ENCODE peak calls at places on chromosomes 5 and 9, in eight cellular contexts. One of them, this sample, is unnamed.

GRCh38 chr5:43648499-43649124 is 45.6 kb downstream of the NNT start:
- DNase-seq in DMS 273 treated with DMSO at 0.1 percent for 48 hours: no peak
- DNase-seq in T-cell: no peak
- DNase-seq in tibial nerve: peak
- DNase-seq in stimulated activated CD8-positive, alpha-beta memory T cell treated with anti-CD3 and anti-CD28 coated beads, Interleukin-4, amount 100 ng/mL, for 48 hours: no peak
- DNase-seq in activated T-cell treated with anti-CD3 and anti-CD28 coated beads for 1 hour: no peak
- DNase-seq in stimulated activated CD4-positive, alpha-beta T cell treated with anti-CD3 and anti-CD28 coated beads, Interleukin-1b, Interleukin-23, amount 100 ng/mL, for 1 hour: no peak
- DNase-seq in fibroblast of the conjunctiva: peak
- DNase-seq in this sample: no peak

GRCh38 chr5:56481998-56482698 is 249.0 kb upstream of the ANKRD55 start:
- DNase-seq in T-cell: no peak
- DNase-seq in tibial nerve: no peak
- DNase-seq in activated T-cell treated with anti-CD3 and anti-CD28 coated beads for 1 hour: no peak
- DNase-seq in stimulated activated CD4-positive, alpha-beta T cell treated with anti-CD3 and anti-CD28 coated beads, Interleukin-1b, Interleukin-23, amount 100 ng/mL, for 1 hour: no peak
- DNase-seq in fibroblast of the conjunctiva: no peak
- DNase-seq in DMS 273 treated with DMSO at 0.1 percent for 48 hours: no peak
- DNase-seq in stimulated activated CD8-positive, alpha-beta memory T cell treated with anti-CD3 and anti-CD28 coated beads, Interleukin-4, amount 100 ng/mL, for 48 hours: no peak
- DNase-seq in this sample: no peak

GRCh38 chr5:115543931-115544370 is 624 bp downstream of the FEM1C start:
- DNase-seq in stimulated activated CD8-positive, alpha-beta memory T cell treated with anti-CD3 and anti-CD28 coated beads, Interleukin-4, amount 100 ng/mL, for 48 hours: peak
- DNase-seq in activated T-cell treated with anti-CD3 and anti-CD28 coated beads for 1 hour: peak
- DNase-seq in tibial nerve: peak
- DNase-seq in T-cell: peak
- DNase-seq in stimulated activated CD4-positive, alpha-beta T cell treated with anti-CD3 and anti-CD28 coated beads, Interleukin-1b, Interleukin-23, amount 100 ng/mL, for 1 hour: peak
- DNase-seq in fibroblast of the conjunctiva: no peak
- DNase-seq in DMS 273 treated with DMSO at 0.1 percent for 48 hours: no peak
- DNase-seq in this sample: no peak

GRCh38 chr9:107390806-107391205 is 98.8 kb downstream of the KLF4 start:
- DNase-seq in stimulated activated CD8-positive, alpha-beta memory T cell treated with anti-CD3 and anti-CD28 coated beads, Interleukin-4, amount 100 ng/mL, for 48 hours: no peak
- DNase-seq in DMS 273 treated with DMSO at 0.1 percent for 48 hours: no peak
- DNase-seq in tibial nerve: no peak
- DNase-seq in activated T-cell treated with anti-CD3 and anti-CD28 coated beads for 1 hour: no peak
- DNase-seq in fibroblast of the conjunctiva: no peak
- DNase-seq in T-cell: no peak
- DNase-seq in stimulated activated CD4-positive, alpha-beta T cell treated with anti-CD3 and anti-CD28 coated beads, Interleukin-1b, Interleukin-23, amount 100 ng/mL, for 1 hour: no peak
- DNase-seq in this sample: no peak

GRCh38 chr9:104088416-104088815 is 5.7 kb upstream of the SMC2 start:
- DNase-seq in stimulated activated CD8-positive, alpha-beta memory T cell treated with anti-CD3 and anti-CD28 coated beads, Interleukin-4, amount 100 ng/mL, for 48 hours: no peak
- DNase-seq in DMS 273 treated with DMSO at 0.1 percent for 48 hours: no peak
- DNase-seq in fibroblast of the conjunctiva: peak
- DNase-seq in activated T-cell treated with anti-CD3 and anti-CD28 coated beads for 1 hour: no peak
- DNase-seq in stimulated activated CD4-positive, alpha-beta T cell treated with anti-CD3 and anti-CD28 coated beads, Interleukin-1b, Interleukin-23, amount 100 ng/mL, for 1 hour: no peak
- DNase-seq in tibial nerve: no peak
- DNase-seq in T-cell: no peak
- DNase-seq in this sample: no peak

GRCh38 chr5:13234-13633 is 78.7 kb upstream of the PLEKHG4B start:
- DNase-seq in stimulated activated CD8-positive, alpha-beta memory T cell treated with anti-CD3 and anti-CD28 coated beads, Interleukin-4, amount 100 ng/mL, for 48 hours: no peak
- DNase-seq in stimulated activated CD4-positive, alpha-beta T cell treated with anti-CD3 and anti-CD28 coated beads, Interleukin-1b, Interleukin-23, amount 100 ng/mL, for 1 hour: no peak
- DNase-seq in tibial nerve: no peak
- DNase-seq in T-cell: no peak
- DNase-seq in fibroblast of the conjunctiva: no peak
- DNase-seq in activated T-cell treated with anti-CD3 and anti-CD28 coated beads for 1 hour: no peak
- DNase-seq in DMS 273 treated with DMSO at 0.1 percent for 48 hours: no peak
- DNase-seq in this sample: no peak

GRCh38 chr9:123081824-123082223 is 48.4 kb downstream of the GPR21 start:
- DNase-seq in stimulated activated CD4-positive, alpha-beta T cell treated with anti-CD3 and anti-CD28 coated beads, Interleukin-1b, Interleukin-23, amount 100 ng/mL, for 1 hour: no peak
- DNase-seq in DMS 273 treated with DMSO at 0.1 percent for 48 hours: peak
- DNase-seq in stimulated activated CD8-positive, alpha-beta memory T cell treated with anti-CD3 and anti-CD28 coated beads, Interleukin-4, amount 100 ng/mL, for 48 hours: no peak
- DNase-seq in T-cell: no peak
- DNase-seq in tibial nerve: no peak
- DNase-seq in fibroblast of the conjunctiva: peak
- DNase-seq in activated T-cell treated with anti-CD3 and anti-CD28 coated beads for 1 hour: no peak
- DNase-seq in this sample: no peak

GRCh38 chr9:121888438-121888775 is 204.7 kb downstream of the TTLL11 start:
- DNase-seq in activated T-cell treated with anti-CD3 and anti-CD28 coated beads for 1 hour: no peak
- DNase-seq in stimulated activated CD4-positive, alpha-beta T cell treated with anti-CD3 and anti-CD28 coated beads, Interleukin-1b, Interleukin-23, amount 100 ng/mL, for 1 hour: no peak
- DNase-seq in fibroblast of the conjunctiva: peak
- DNase-seq in tibial nerve: no peak
- DNase-seq in T-cell: no peak
- DNase-seq in DMS 273 treated with DMSO at 0.1 percent for 48 hours: no peak
- DNase-seq in stimulated activated CD8-positive, alpha-beta memory T cell treated with anti-CD3 and anti-CD28 coated beads, Interleukin-4, amount 100 ng/mL, for 48 hours: no peak
- DNase-seq in this sample: no peak

GRCh38 chr9:1702701-1703100 is 312.4 kb upstream of the SMARCA2 start:
- DNase-seq in T-cell: no peak
- DNase-seq in stimulated activated CD8-positive, alpha-beta memory T cell treated with anti-CD3 and anti-CD28 coated beads, Interleukin-4, amount 100 ng/mL, for 48 hours: no peak
- DNase-seq in stimulated activated CD4-positive, alpha-beta T cell treated with anti-CD3 and anti-CD28 coated beads, Interleukin-1b, Interleukin-23, amount 100 ng/mL, for 1 hour: no peak
- DNase-seq in activated T-cell treated with anti-CD3 and anti-CD28 coated beads for 1 hour: no peak
- DNase-seq in DMS 273 treated with DMSO at 0.1 percent for 48 hours: no peak
- DNase-seq in fibroblast of the conjunctiva: no peak
- DNase-seq in tibial nerve: no peak
- DNase-seq in this sample: no peak

GRCh38 chr5:176647870-176648466 is 684 bp downstream of the TSPAN17 start:
- DNase-seq in fibroblast of the conjunctiva: no peak
- DNase-seq in T-cell: no peak
- DNase-seq in DMS 273 treated with DMSO at 0.1 percent for 48 hours: no peak
- DNase-seq in tibial nerve: peak
- DNase-seq in stimulated activated CD8-positive, alpha-beta memory T cell treated with anti-CD3 and anti-CD28 coated beads, Interleukin-4, amount 100 ng/mL, for 48 hours: no peak
- DNase-seq in stimulated activated CD4-positive, alpha-beta T cell treated with anti-CD3 and anti-CD28 coated beads, Interleukin-1b, Interleukin-23, amount 100 ng/mL, for 1 hour: no peak
- DNase-seq in activated T-cell treated with anti-CD3 and anti-CD28 coated beads for 1 hour: no peak
- DNase-seq in this sample: no peak

GRCh38 chr5:171386006-171386671 is 1.5 kb upstream of the NPM1 start:
- DNase-seq in stimulated activated CD8-positive, alpha-beta memory T cell treated with anti-CD3 and anti-CD28 coated beads, Interleukin-4, amount 100 ng/mL, for 48 hours: no peak
- DNase-seq in stimulated activated CD4-positive, alpha-beta T cell treated with anti-CD3 and anti-CD28 coated beads, Interleukin-1b, Interleukin-23, amount 100 ng/mL, for 1 hour: no peak
- DNase-seq in activated T-cell treated with anti-CD3 and anti-CD28 coated beads for 1 hour: no peak
- DNase-seq in tibial nerve: no peak
- DNase-seq in T-cell: no peak
- DNase-seq in DMS 273 treated with DMSO at 0.1 percent for 48 hours: no peak
- DNase-seq in fibroblast of the conjunctiva: no peak
- DNase-seq in this sample: no peak

GRCh38 chr5:73625905-73626811 is at the start of gene ARHGEF28:
- DNase-seq in fibroblast of the conjunctiva: no peak
- DNase-seq in tibial nerve: no peak
- DNase-seq in stimulated activated CD4-positive, alpha-beta T cell treated with anti-CD3 and anti-CD28 coated beads, Interleukin-1b, Interleukin-23, amount 100 ng/mL, for 1 hour: no peak
- DNase-seq in DMS 273 treated with DMSO at 0.1 percent for 48 hours: peak
- DNase-seq in stimulated activated CD8-positive, alpha-beta memory T cell treated with anti-CD3 and anti-CD28 coated beads, Interleukin-4, amount 100 ng/mL, for 48 hours: peak
- DNase-seq in activated T-cell treated with anti-CD3 and anti-CD28 coated beads for 1 hour: no peak
- DNase-seq in T-cell: peak
- DNase-seq in this sample: no peak

GRCh38 chr9:101388507-101388993 is 3.7 kb upstream of the BAAT start:
- DNase-seq in T-cell: no peak
- DNase-seq in activated T-cell treated with anti-CD3 and anti-CD28 coated beads for 1 hour: no peak
- DNase-seq in stimulated activated CD4-positive, alpha-beta T cell treated with anti-CD3 and anti-CD28 coated beads, Interleukin-1b, Interleukin-23, amount 100 ng/mL, for 1 hour: no peak
- DNase-seq in stimulated activated CD8-positive, alpha-beta memory T cell treated with anti-CD3 and anti-CD28 coated beads, Interleukin-4, amount 100 ng/mL, for 48 hours: no peak
- DNase-seq in DMS 273 treated with DMSO at 0.1 percent for 48 hours: no peak
- DNase-seq in tibial nerve: no peak
- DNase-seq in fibroblast of the conjunctiva: no peak
- DNase-seq in this sample: no peak

GRCh38 chr9:73133921-73134407 is 17.7 kb upstream of the ANXA1 start:
- DNase-seq in activated T-cell treated with anti-CD3 and anti-CD28 coated beads for 1 hour: no peak
- DNase-seq in stimulated activated CD4-positive, alpha-beta T cell treated with anti-CD3 and anti-CD28 coated beads, Interleukin-1b, Interleukin-23, amount 100 ng/mL, for 1 hour: no peak
- DNase-seq in stimulated activated CD8-positive, alpha-beta memory T cell treated with anti-CD3 and anti-CD28 coated beads, Interleukin-4, amount 100 ng/mL, for 48 hours: no peak
- DNase-seq in DMS 273 treated with DMSO at 0.1 percent for 48 hours: no peak
- DNase-seq in tibial nerve: no peak
- DNase-seq in T-cell: no peak
- DNase-seq in fibroblast of the conjunctiva: no peak
- DNase-seq in this sample: no peak

GRCh38 chr5:72107874-72108199 is 562 bp downstream of the MAP1B start:
- DNase-seq in stimulated activated CD4-positive, alpha-beta T cell treated with anti-CD3 and anti-CD28 coated beads, Interleukin-1b, Interleukin-23, amount 100 ng/mL, for 1 hour: no peak
- DNase-seq in fibroblast of the conjunctiva: no peak
- DNase-seq in activated T-cell treated with anti-CD3 and anti-CD28 coated beads for 1 hour: no peak
- DNase-seq in tibial nerve: no peak
- DNase-seq in DMS 273 treated with DMSO at 0.1 percent for 48 hours: no peak
- DNase-seq in stimulated activated CD8-positive, alpha-beta memory T cell treated with anti-CD3 and anti-CD28 coated beads, Interleukin-4, amount 100 ng/mL, for 48 hours: peak
- DNase-seq in T-cell: no peak
- DNase-seq in this sample: no peak

GRCh38 chr9:125747053-125747764 is at the start of gene PBX3:
- DNase-seq in DMS 273 treated with DMSO at 0.1 percent for 48 hours: no peak
- DNase-seq in tibial nerve: no peak
- DNase-seq in T-cell: peak
- DNase-seq in activated T-cell treated with anti-CD3 and anti-CD28 coated beads for 1 hour: peak
- DNase-seq in stimulated activated CD8-positive, alpha-beta memory T cell treated with anti-CD3 and anti-CD28 coated beads, Interleukin-4, amount 100 ng/mL, for 48 hours: peak
- DNase-seq in fibroblast of the conjunctiva: no peak
- DNase-seq in stimulated activated CD4-positive, alpha-beta T cell treated with anti-CD3 and anti-CD28 coated beads, Interleukin-1b, Interleukin-23, amount 100 ng/mL, for 1 hour: no peak
- DNase-seq in this sample: no peak

GRCh38 chr9:96726946-96727345 is 50.9 kb downstream of the ZNF510 start:
- DNase-seq in tibial nerve: no peak
- DNase-seq in fibroblast of the conjunctiva: no peak
- DNase-seq in activated T-cell treated with anti-CD3 and anti-CD28 coated beads for 1 hour: no peak
- DNase-seq in DMS 273 treated with DMSO at 0.1 percent for 48 hours: no peak
- DNase-seq in T-cell: no peak
- DNase-seq in stimulated activated CD4-positive, alpha-beta T cell treated with anti-CD3 and anti-CD28 coated beads, Interleukin-1b, Interleukin-23, amount 100 ng/mL, for 1 hour: no peak
- DNase-seq in stimulated activated CD8-positive, alpha-beta memory T cell treated with anti-CD3 and anti-CD28 coated beads, Interleukin-4, amount 100 ng/mL, for 48 hours: no peak
- DNase-seq in this sample: no peak

GRCh38 chr5:67042586-67043133 is 153.9 kb downstream of the CD180 start:
- DNase-seq in fibroblast of the conjunctiva: no peak
- DNase-seq in activated T-cell treated with anti-CD3 and anti-CD28 coated beads for 1 hour: no peak
- DNase-seq in stimulated activated CD8-positive, alpha-beta memory T cell treated with anti-CD3 and anti-CD28 coated beads, Interleukin-4, amount 100 ng/mL, for 48 hours: no peak
- DNase-seq in DMS 273 treated with DMSO at 0.1 percent for 48 hours: no peak
- DNase-seq in stimulated activated CD4-positive, alpha-beta T cell treated with anti-CD3 and anti-CD28 coated beads, Interleukin-1b, Interleukin-23, amount 100 ng/mL, for 1 hour: no peak
- DNase-seq in tibial nerve: no peak
- DNase-seq in T-cell: no peak
- DNase-seq in this sample: no peak

GRCh38 chr5:101806410-101806809 is 489.7 kb downstream of the SLCO4C1 start:
- DNase-seq in fibroblast of the conjunctiva: no peak
- DNase-seq in T-cell: no peak
- DNase-seq in DMS 273 treated with DMSO at 0.1 percent for 48 hours: no peak
- DNase-seq in activated T-cell treated with anti-CD3 and anti-CD28 coated beads for 1 hour: no peak
- DNase-seq in stimulated activated CD8-positive, alpha-beta memory T cell treated with anti-CD3 and anti-CD28 coated beads, Interleukin-4, amount 100 ng/mL, for 48 hours: no peak
- DNase-seq in stimulated activated CD4-positive, alpha-beta T cell treated with anti-CD3 and anti-CD28 coated beads, Interleukin-1b, Interleukin-23, amount 100 ng/mL, for 1 hour: no peak
- DNase-seq in tibial nerve: no peak
- DNase-seq in this sample: no peak

GRCh38 chr5:40481226-40481625 is 198.5 kb upstream of the PTGER4 start:
- DNase-seq in tibial nerve: no peak
- DNase-seq in T-cell: no peak
- DNase-seq in stimulated activated CD8-positive, alpha-beta memory T cell treated with anti-CD3 and anti-CD28 coated beads, Interleukin-4, amount 100 ng/mL, for 48 hours: no peak
- DNase-seq in fibroblast of the conjunctiva: no peak
- DNase-seq in DMS 273 treated with DMSO at 0.1 percent for 48 hours: no peak
- DNase-seq in activated T-cell treated with anti-CD3 and anti-CD28 coated beads for 1 hour: no peak
- DNase-seq in stimulated activated CD4-positive, alpha-beta T cell treated with anti-CD3 and anti-CD28 coated beads, Interleukin-1b, Interleukin-23, amount 100 ng/mL, for 1 hour: no peak
- DNase-seq in this sample: no peak

GRCh38 chr9:37650299-37650872 is 368 bp upstream of the FRMPD1 start:
- DNase-seq in stimulated activated CD4-positive, alpha-beta T cell treated with anti-CD3 and anti-CD28 coated beads, Interleukin-1b, Interleukin-23, amount 100 ng/mL, for 1 hour: no peak
- DNase-seq in stimulated activated CD8-positive, alpha-beta memory T cell treated with anti-CD3 and anti-CD28 coated beads, Interleukin-4, amount 100 ng/mL, for 48 hours: no peak
- DNase-seq in tibial nerve: no peak
- DNase-seq in fibroblast of the conjunctiva: no peak
- DNase-seq in DMS 273 treated with DMSO at 0.1 percent for 48 hours: no peak
- DNase-seq in activated T-cell treated with anti-CD3 and anti-CD28 coated beads for 1 hour: no peak
- DNase-seq in T-cell: no peak
- DNase-seq in this sample: no peak

GRCh38 chr5:31640024-31640423 is 1.1 kb downstream of the PDZD2 start:
- DNase-seq in fibroblast of the conjunctiva: no peak
- DNase-seq in stimulated activated CD8-positive, alpha-beta memory T cell treated with anti-CD3 and anti-CD28 coated beads, Interleukin-4, amount 100 ng/mL, for 48 hours: no peak
- DNase-seq in activated T-cell treated with anti-CD3 and anti-CD28 coated beads for 1 hour: no peak
- DNase-seq in stimulated activated CD4-positive, alpha-beta T cell treated with anti-CD3 and anti-CD28 coated beads, Interleukin-1b, Interleukin-23, amount 100 ng/mL, for 1 hour: no peak
- DNase-seq in tibial nerve: no peak
- DNase-seq in DMS 273 treated with DMSO at 0.1 percent for 48 hours: no peak
- DNase-seq in T-cell: no peak
- DNase-seq in this sample: no peak

GRCh38 chr9:2241875-2242741 is 227.0 kb downstream of the SMARCA2 start:
- DNase-seq in tibial nerve: peak
- DNase-seq in fibroblast of the conjunctiva: peak
- DNase-seq in stimulated activated CD8-positive, alpha-beta memory T cell treated with anti-CD3 and anti-CD28 coated beads, Interleukin-4, amount 100 ng/mL, for 48 hours: peak
- DNase-seq in DMS 273 treated with DMSO at 0.1 percent for 48 hours: peak
- DNase-seq in T-cell: peak
- DNase-seq in stimulated activated CD4-positive, alpha-beta T cell treated with anti-CD3 and anti-CD28 coated beads, Interleukin-1b, Interleukin-23, amount 100 ng/mL, for 1 hour: no peak
- DNase-seq in activated T-cell treated with anti-CD3 and anti-CD28 coated beads for 1 hour: peak
- DNase-seq in this sample: peak

GRCh38 chr5:142592365-142592764 is 93.5 kb downstream of the FGF1 start:
- DNase-seq in T-cell: no peak
- DNase-seq in fibroblast of the conjunctiva: no peak
- DNase-seq in stimulated activated CD8-positive, alpha-beta memory T cell treated with anti-CD3 and anti-CD28 coated beads, Interleukin-4, amount 100 ng/mL, for 48 hours: no peak
- DNase-seq in DMS 273 treated with DMSO at 0.1 percent for 48 hours: no peak
- DNase-seq in tibial nerve: no peak
- DNase-seq in stimulated activated CD4-positive, alpha-beta T cell treated with anti-CD3 and anti-CD28 coated beads, Interleukin-1b, Interleukin-23, amount 100 ng/mL, for 1 hour: no peak
- DNase-seq in activated T-cell treated with anti-CD3 and anti-CD28 coated beads for 1 hour: no peak
- DNase-seq in this sample: no peak

GRCh38 chr5:102139029-102139428 is 157.1 kb downstream of the SLCO4C1 start:
- DNase-seq in tibial nerve: no peak
- DNase-seq in activated T-cell treated with anti-CD3 and anti-CD28 coated beads for 1 hour: no peak
- DNase-seq in T-cell: no peak
- DNase-seq in DMS 273 treated with DMSO at 0.1 percent for 48 hours: no peak
- DNase-seq in fibroblast of the conjunctiva: no peak
- DNase-seq in stimulated activated CD8-positive, alpha-beta memory T cell treated with anti-CD3 and anti-CD28 coated beads, Interleukin-4, amount 100 ng/mL, for 48 hours: no peak
- DNase-seq in stimulated activated CD4-positive, alpha-beta T cell treated with anti-CD3 and anti-CD28 coated beads, Interleukin-1b, Interleukin-23, amount 100 ng/mL, for 1 hour: no peak
- DNase-seq in this sample: no peak

GRCh38 chr9:28620661-28621060 is 1047.4 kb upstream of the C9orf72 start:
- DNase-seq in stimulated activated CD4-positive, alpha-beta T cell treated with anti-CD3 and anti-CD28 coated beads, Interleukin-1b, Interleukin-23, amount 100 ng/mL, for 1 hour: no peak
- DNase-seq in activated T-cell treated with anti-CD3 and anti-CD28 coated beads for 1 hour: no peak
- DNase-seq in DMS 273 treated with DMSO at 0.1 percent for 48 hours: no peak
- DNase-seq in T-cell: no peak
- DNase-seq in fibroblast of the conjunctiva: no peak
- DNase-seq in stimulated activated CD8-positive, alpha-beta memory T cell treated with anti-CD3 and anti-CD28 coated beads, Interleukin-4, amount 100 ng/mL, for 48 hours: no peak
- DNase-seq in tibial nerve: no peak
- DNase-seq in this sample: no peak

GRCh38 chr9:6687180-6687579 is 41.7 kb upstream of the GLDC start:
- DNase-seq in stimulated activated CD8-positive, alpha-beta memory T cell treated with anti-CD3 and anti-CD28 coated beads, Interleukin-4, amount 100 ng/mL, for 48 hours: no peak
- DNase-seq in activated T-cell treated with anti-CD3 and anti-CD28 coated beads for 1 hour: no peak
- DNase-seq in DMS 273 treated with DMSO at 0.1 percent for 48 hours: no peak
- DNase-seq in fibroblast of the conjunctiva: no peak
- DNase-seq in tibial nerve: no peak
- DNase-seq in T-cell: no peak
- DNase-seq in stimulated activated CD4-positive, alpha-beta T cell treated with anti-CD3 and anti-CD28 coated beads, Interleukin-1b, Interleukin-23, amount 100 ng/mL, for 1 hour: no peak
- DNase-seq in this sample: no peak

GRCh38 chr9:95189230-95190098 is 128.0 kb downstream of the FANCC start:
- DNase-seq in tibial nerve: peak
- DNase-seq in fibroblast of the conjunctiva: peak
- DNase-seq in stimulated activated CD8-positive, alpha-beta memory T cell treated with anti-CD3 and anti-CD28 coated beads, Interleukin-4, amount 100 ng/mL, for 48 hours: no peak
- DNase-seq in stimulated activated CD4-positive, alpha-beta T cell treated with anti-CD3 and anti-CD28 coated beads, Interleukin-1b, Interleukin-23, amount 100 ng/mL, for 1 hour: no peak
- DNase-seq in T-cell: no peak
- DNase-seq in activated T-cell treated with anti-CD3 and anti-CD28 coated beads for 1 hour: no peak
- DNase-seq in DMS 273 treated with DMSO at 0.1 percent for 48 hours: no peak
- DNase-seq in this sample: no peak

GRCh38 chr5:116494784-116495480 is 79.7 kb downstream of the SEMA6A start:
- DNase-seq in stimulated activated CD4-positive, alpha-beta T cell treated with anti-CD3 and anti-CD28 coated beads, Interleukin-1b, Interleukin-23, amount 100 ng/mL, for 1 hour: no peak
- DNase-seq in T-cell: no peak
- DNase-seq in stimulated activated CD8-positive, alpha-beta memory T cell treated with anti-CD3 and anti-CD28 coated beads, Interleukin-4, amount 100 ng/mL, for 48 hours: no peak
- DNase-seq in tibial nerve: no peak
- DNase-seq in activated T-cell treated with anti-CD3 and anti-CD28 coated beads for 1 hour: no peak
- DNase-seq in fibroblast of the conjunctiva: no peak
- DNase-seq in DMS 273 treated with DMSO at 0.1 percent for 48 hours: no peak
- DNase-seq in this sample: no peak

This sample was measured in esophagus squamous epithelium.